ENCODE peak calls at places on chromosome 21, in seven cellular contexts. E, W, Q, T, F, U and S are unnamed samples.

GRCh38 chr21:42833439-42833815 is 45.9 kb downstream of the WDR4 start:
- DNase-seq in E (no peak), W (no peak), Q (no peak), T (peak; percentile 32), F (no peak), U (no peak), S (peak; percentile 19)

GRCh38 chr21:32929633-32930038 is 96.1 kb upstream of the OLIG2 start:
- DNase-seq in E (no peak), W (no peak), Q (no peak), T (no peak), F (no peak), U (no peak), S (no peak)

GRCh38 chr21:36129219-36129618 is 5.7 kb upstream of the CBR3 start:
- DNase-seq in E (no peak), W (no peak), Q (no peak), T (no peak), F (no peak), U (no peak), S (no peak)

GRCh38 chr21:46268371-46268770 is 17.0 kb downstream of the MCM3AP start:
- DNase-seq in E (no peak), W (no peak), Q (no peak), T (no peak), F (no peak), U (no peak), S (no peak)

GRCh38 chr21:14435423-14435822 is 52.5 kb upstream of the HSPA13 start:
- DNase-seq in E (no peak), W (no peak), Q (no peak), T (no peak), F (no peak), U (no peak), S (no peak)

GRCh38 chr21:42747746-42748351 is 94.4 kb downstream of the PDE9A start:
- DNase-seq in E (no peak), W (no peak), Q (no peak), T (no peak), F (no peak), U (no peak), S (no peak)

GRCh38 chr21:29947119-29947518 is 7.3 kb upstream of the GRIK1 start:
- DNase-seq in E (no peak), W (no peak), Q (no peak), T (no peak), F (no peak), U (no peak), S (no peak)

GRCh38 chr21:32844653-32845443 is 73.3 kb upstream of the PAXBP1 start:
- DNase-seq in E (no peak), W (peak; percentile 60), Q (no peak), T (no peak), F (peak; percentile 71), U (peak; percentile 92), S (peak; percentile 98)

GRCh38 chr21:36059823-36060158 is 535 bp downstream of the SETD4 start:
- DNase-seq in E (no peak), W (no peak), Q (peak; percentile 56), T (peak; percentile 76), F (no peak), U (no peak), S (no peak)

GRCh38 chr21:26389971-26390641 is 183.0 kb downstream of the CYYR1 start:
- DNase-seq in E (no peak), W (peak; percentile 100), Q (no peak), T (peak; percentile 39), F (peak; percentile 77), U (peak; percentile 86), S (peak; percentile 61)

GRCh38 chr21:44897326-44898010 is 23.2 kb downstream of the ITGB2 start:
- DNase-seq in E (no peak), W (no peak), Q (peak; percentile 53), T (no peak), F (no peak), U (no peak), S (no peak)

GRCh38 chr21:45830720-45831366 is 150.7 kb upstream of the COL6A1 start:
- DNase-seq in E (no peak), W (no peak), Q (no peak), T (no peak), F (no peak), U (no peak), S (no peak)

GRCh38 chr21:45109831-45110492 is 35.6 kb downstream of the ADARB1 start:
- DNase-seq in E (no peak), W (no peak), Q (no peak), T (peak; percentile 45), F (peak; percentile 29), U (no peak), S (no peak)

GRCh38 chr21:41816583-41817165 is 49.8 kb upstream of the RIPK4 start:
- DNase-seq in E (peak; percentile 45), W (peak; percentile 38), Q (peak; percentile 48), T (peak; percentile 64), F (peak; percentile 42), U (peak; percentile 67), S (peak; percentile 57)

GRCh38 chr21:36695671-36696389 is 3.1 kb upstream of the SIM2 start:
- DNase-seq in E (no peak), W (no peak), Q (no peak), T (peak; percentile 30), F (no peak), U (no peak), S (no peak)

GRCh38 chr21:45513741-45514310 is 28.4 kb downstream of the SLC19A1 start:
- DNase-seq in E (no peak), W (no peak), Q (no peak), T (no peak), F (no peak), U (no peak), S (no peak)

GRCh38 chr21:41932191-41932575 is 21.6 kb downstream of the C2CD2 start:
- DNase-seq in E (no peak), W (peak; percentile 98), Q (no peak), T (no peak), F (peak; percentile 91), U (peak; percentile 94), S (peak; percentile 93)

DNA sequence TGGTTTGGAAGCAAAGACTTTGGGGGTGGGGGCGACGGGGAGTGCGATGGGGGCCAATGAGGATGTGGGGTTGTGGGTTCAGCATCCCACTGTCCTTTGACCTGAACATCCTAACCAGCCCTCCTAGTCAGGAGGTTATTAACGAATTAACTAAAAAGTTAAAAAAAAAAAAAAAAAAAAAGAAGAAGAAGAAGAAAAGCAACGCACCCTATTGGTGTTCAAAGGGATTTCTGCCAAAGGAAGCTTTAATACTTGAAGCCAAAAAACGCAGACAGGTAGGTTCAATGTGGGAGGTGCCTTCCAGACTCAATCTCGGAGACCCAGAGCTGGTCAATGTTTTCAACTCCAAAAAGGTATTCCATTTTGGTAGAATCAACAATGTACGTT is 2.2 kb downstream of the CLIC6 start:
- DNase-seq in E (no peak), W (no peak), Q (no peak), T (no peak), F (no peak), U (no peak), S (no peak)
- TF ChIP-seq CTCF in E (no peak), W (peak; percentile 14), Q (no peak), T (no peak), F (no peak), U (no peak), S (no peak)

DNA sequence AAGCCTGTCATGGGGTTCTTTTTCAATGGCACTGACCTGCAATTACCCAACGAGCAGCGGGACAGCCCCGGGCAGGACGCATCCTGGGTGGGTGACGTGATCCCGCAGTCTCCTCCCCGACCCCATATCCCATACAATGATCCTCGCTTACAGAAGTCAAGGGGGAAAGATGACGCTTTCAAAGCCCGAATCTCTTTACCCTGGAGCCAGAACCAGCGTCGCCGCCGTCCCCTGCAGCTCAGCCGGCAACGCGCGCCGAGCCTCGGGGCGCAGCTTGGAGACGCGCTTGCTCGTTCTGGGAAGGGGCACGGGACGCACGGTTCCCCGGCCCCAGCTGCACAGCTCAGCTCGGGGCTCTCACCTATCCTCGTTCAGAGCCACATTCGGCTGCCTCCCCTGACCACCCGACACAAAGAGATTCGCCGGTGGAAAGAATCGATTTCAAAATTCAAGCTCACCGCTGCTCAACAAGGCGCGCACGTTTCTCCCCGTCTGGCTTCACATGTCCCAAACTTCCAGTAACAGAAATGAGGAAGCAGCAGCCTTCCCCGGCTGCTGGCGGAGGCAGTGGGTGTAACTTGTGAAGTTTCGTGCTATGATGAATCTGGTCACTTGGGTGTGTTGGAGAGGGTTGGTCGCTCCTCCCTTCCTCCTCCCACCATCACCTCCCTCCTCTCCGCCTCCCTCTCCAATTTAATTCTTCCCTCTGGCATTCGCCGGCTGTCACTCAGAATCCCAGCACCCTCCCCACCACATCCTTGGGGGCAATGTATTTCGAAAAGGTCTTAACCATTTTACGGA is at the start of gene TIAM1:
- DNase-seq in E (no peak), W (peak; percentile 89), Q (peak; percentile 57), T (peak; percentile 59), F (peak; percentile 88), U (peak; percentile 79), S (peak; percentile 84)
- H3K4me3 ChIP-seq in E (peak within 1 kb of the TSS; percentile 49), W (peak within 1 kb of the TSS; percentile 75), Q (peak within 1 kb of the TSS; percentile 61), T (peak within 1 kb of the TSS; percentile 38), F (peak within 1 kb of the TSS; percentile 16), U (peak within 1 kb of the TSS; percentile 55), S (peak within 1 kb of the TSS; percentile 63)

GRCh38 chr21:28391938-28392337 is 600.7 kb downstream of the LTN1 start:
- DNase-seq in E (no peak), W (no peak), Q (no peak), T (no peak), F (no peak), U (peak; percentile 7), S (no peak)

GRCh38 chr21:28396421-28396820 is 596.3 kb downstream of the LTN1 start:
- DNase-seq in E (no peak), W (peak; percentile 64), Q (no peak), T (no peak), F (no peak), U (no peak), S (no peak)

GRCh38 chr21:28397040-28397439 is 595.6 kb downstream of the LTN1 start:
- DNase-seq in E (no peak), W (no peak), Q (no peak), T (no peak), F (no peak), U (no peak), S (no peak)

GRCh38 chr21:28393279-28393678 is 599.4 kb downstream of the LTN1 start:
- DNase-seq in E (no peak), W (peak; percentile 81), Q (no peak), T (no peak), F (peak; percentile 29), U (no peak), S (no peak)

GRCh38 chr21:28392436-28392835 is 600.2 kb downstream of the LTN1 start:
- DNase-seq in E (no peak), W (no peak), Q (no peak), T (no peak), F (no peak), U (no peak), S (no peak)
- TF ChIP-seq CTCF in E (no peak), W (no peak), Q (no peak), T (no peak), F (no peak), U (no peak), S (no peak)

GRCh38 chr21:15682977-15683376 is 46.8 kb upstream of the USP25 start:
- DNase-seq in E (no peak), W (peak; percentile 43), Q (no peak), T (no peak), F (peak; percentile 61), U (peak; percentile 85), S (peak; percentile 63)

GRCh38 chr21:15679630-15680029 is 50.2 kb upstream of the USP25 start:
- DNase-seq in E (no peak), W (no peak), Q (no peak), T (no peak), F (no peak), U (no peak), S (no peak)

GRCh38 chr21:15687208-15687607 is 42.6 kb upstream of the USP25 start:
- DNase-seq in E (no peak), W (peak; percentile 46), Q (no peak), T (no peak), F (peak; percentile 60), U (peak; percentile 61), S (peak; percentile 58)

GRCh38 chr21:15686506-15686905 is 43.3 kb upstream of the USP25 start:
- DNase-seq in E (no peak), W (no peak), Q (no peak), T (no peak), F (no peak), U (no peak), S (no peak)

GRCh38 chr21:15682182-15682895 is 47.4 kb upstream of the USP25 start:
- DNase-seq in E (no peak), W (peak; percentile 49), Q (no peak), T (no peak), F (peak; percentile 43), U (peak; percentile 93), S (peak; percentile 88)
- H3K4me3 ChIP-seq in E (no peak overlapping the region), W (no peak overlapping the region), Q (no peak overlapping the region), T (no peak overlapping the region), F (no peak overlapping the region), U (no peak overlapping the region), S (no peak overlapping the region)